ENCODE peak calls at places on chromosome 16, in nine cellular contexts. A is K562, U is heart left ventricle, T is lower leg skin, Q is Peyer's patch, V is esophagus squamous epithelium, L is gastrocnemius medialis, H is stomach, M is body of pancreas. E is an unnamed sample.

GRCh38 chr16:17571499-17572093 is 100.8 kb upstream of the XYLT1 start:
- DNase-seq in A (no peak), U (no peak), T (no peak), Q (no peak), V (no peak), L (no peak), H (no peak), M (no peak), E (no peak)

GRCh38 chr16:55811811-55812210 is 21.1 kb downstream of the CES1 start:
- DNase-seq in A (no peak), U (no peak), T (no peak), Q (no peak), V (no peak), L (no peak), H (no peak), M (no peak), E (no peak)

GRCh38 chr16:49478107-49478506 is 104.5 kb downstream of the C16orf78 start:
- DNase-seq in A (no peak), U (no peak), T (no peak), Q (peak), V (no peak), L (no peak), H (no peak), M (no peak), E (no peak)

GRCh38 chr16:23952128-23953041 is 116.6 kb downstream of the PRKCB start:
- DNase-seq in A (peak), U (no peak), T (peak), Q (peak), V (no peak), L (no peak), H (no peak), M (no peak), E (no peak)

GRCh38 chr16:24854607-24855171 is 8.9 kb downstream of the SLC5A11 start:
- DNase-seq in A (no peak), U (no peak), T (no peak), Q (no peak), V (no peak), L (no peak), H (no peak), M (no peak), E (no peak)

GRCh38 chr16:29820271-29820701 is at the start of gene MVP:
- DNase-seq in A (no peak), U (peak), T (no peak), Q (peak), V (no peak), L (peak), H (peak), M (peak), E (no peak)

GRCh38 chr16:87734644-87735043 is 31.1 kb downstream of the KLHDC4 start:
- DNase-seq in A (no peak), U (no peak), T (no peak), Q (no peak), V (no peak), L (no peak), H (no peak), M (no peak), E (no peak)

GRCh38 chr16:86681440-86681838 is 103.1 kb downstream of the FOXL1 start:
- DNase-seq in A (no peak), U (peak), T (no peak), Q (no peak), V (no peak), L (no peak), H (no peak), M (no peak), E (no peak)

GRCh38 chr16:73951541-73951940 is 345.1 kb upstream of the PSMD7 start:
- DNase-seq in A (no peak), U (peak), T (no peak), Q (no peak), V (no peak), L (no peak), H (no peak), M (no peak), E (no peak)

GRCh38 chr16:61820398-61820797 is 215.8 kb downstream of the CDH8 start:
- DNase-seq in A (no peak), U (no peak), T (no peak), Q (no peak), V (no peak), L (no peak), H (no peak), M (no peak), E (no peak)

GRCh38 chr16:3734084-3734757 is 16.9 kb upstream of the TRAP1 start:
- DNase-seq in A (no peak), U (no peak), T (no peak), Q (no peak), V (no peak), L (no peak), H (no peak), M (no peak), E (no peak)
- TF ChIP-seq POLR2A in A (no peak), U (no peak), T (no peak), Q (no peak), V (no peak), L (no peak), H (no peak), M (no peak), E (no peak)

GRCh38 chr16:66381585-66382170 is 15.2 kb downstream of the CDH5 start:
- DNase-seq in A (no peak), U (no peak), T (no peak), Q (no peak), V (no peak), L (no peak), H (no peak), M (no peak), E (no peak)

GRCh38 chr16:66383551-66383950 is 17.1 kb downstream of the CDH5 start:
- DNase-seq in A (no peak), U (no peak), T (no peak), Q (no peak), V (no peak), L (no peak), H (no peak), M (no peak), E (no peak)

GRCh38 chr16:66380421-66380820 is 13.9 kb downstream of the CDH5 start:
- DNase-seq in A (no peak), U (no peak), T (no peak), Q (no peak), V (no peak), L (no peak), H (no peak), M (no peak), E (no peak)

GRCh38 chr16:66382966-66383299 is 16.4 kb downstream of the CDH5 start:
- DNase-seq in A (no peak), U (no peak), T (no peak), Q (no peak), V (no peak), L (no peak), H (no peak), M (no peak), E (no peak)

DNA sequence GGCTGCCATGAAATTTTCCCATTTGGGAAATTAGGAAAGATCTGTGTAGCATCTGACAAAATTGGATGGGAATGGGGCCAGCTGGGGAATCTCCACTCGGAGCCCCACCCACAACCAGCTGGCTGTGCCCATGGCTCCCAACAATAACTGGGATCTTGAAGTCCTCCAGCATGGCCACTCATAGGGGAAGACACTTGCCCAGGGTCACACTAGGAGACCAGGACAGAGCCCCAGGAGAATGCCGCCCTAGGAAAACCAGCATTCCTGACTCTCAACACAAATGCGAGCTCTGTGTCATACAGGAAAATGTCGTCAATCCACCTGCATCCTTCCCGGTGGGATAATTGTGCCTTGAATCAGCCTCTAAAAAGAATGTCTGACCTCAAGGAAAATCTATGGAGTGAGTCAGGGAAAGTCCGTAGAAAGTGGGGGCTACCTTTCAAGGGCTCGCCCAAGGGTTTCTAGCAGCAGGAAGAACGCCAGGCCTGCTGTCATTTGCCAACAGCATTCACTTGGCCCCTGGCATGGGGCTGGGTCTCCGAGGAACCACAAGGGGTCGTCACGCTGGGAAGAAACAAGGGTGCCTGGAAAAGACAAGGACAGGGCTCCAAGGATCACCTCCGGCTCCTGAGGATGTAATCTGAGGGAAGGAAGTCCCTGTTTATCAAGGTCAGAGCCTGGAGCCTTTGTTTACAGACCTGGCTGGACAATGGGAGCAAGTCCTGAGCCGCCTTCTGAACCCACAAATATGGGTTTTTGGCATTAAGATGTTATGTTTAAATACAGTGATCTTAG is 15.9 kb downstream of the CDH5 start:
- DNase-seq in A (no peak), U (peak), T (no peak), Q (no peak), V (no peak), L (no peak), H (no peak), M (no peak), E (no peak)
- TF ChIP-seq POLR2A in A (no peak), U (no peak), T (no peak), Q (no peak), V (no peak), L (no peak), H (no peak), M (no peak), E (no peak)

GRCh38 chr16:85187886-85188285 is 75.6 kb upstream of the CIBAR2 start:
- DNase-seq in A (no peak), U (no peak), T (no peak), Q (no peak), V (no peak), L (no peak), H (no peak), M (no peak), E (no peak)

GRCh38 chr16:85187447-85187846 is 75.2 kb upstream of the CIBAR2 start:
- DNase-seq in A (no peak), U (no peak), T (no peak), Q (no peak), V (no peak), L (no peak), H (no peak), M (no peak), E (no peak)

GRCh38 chr16:85185701-85186100 is 73.4 kb upstream of the CIBAR2 start:
- DNase-seq in A (no peak), U (no peak), T (no peak), Q (no peak), V (no peak), L (no peak), H (no peak), M (no peak), E (no peak)

GRCh38 chr16:85185281-85185680 is 73.0 kb upstream of the CIBAR2 start:
- DNase-seq in A (no peak), U (no peak), T (no peak), Q (no peak), V (no peak), L (no peak), H (no peak), M (no peak), E (no peak)

DNA sequence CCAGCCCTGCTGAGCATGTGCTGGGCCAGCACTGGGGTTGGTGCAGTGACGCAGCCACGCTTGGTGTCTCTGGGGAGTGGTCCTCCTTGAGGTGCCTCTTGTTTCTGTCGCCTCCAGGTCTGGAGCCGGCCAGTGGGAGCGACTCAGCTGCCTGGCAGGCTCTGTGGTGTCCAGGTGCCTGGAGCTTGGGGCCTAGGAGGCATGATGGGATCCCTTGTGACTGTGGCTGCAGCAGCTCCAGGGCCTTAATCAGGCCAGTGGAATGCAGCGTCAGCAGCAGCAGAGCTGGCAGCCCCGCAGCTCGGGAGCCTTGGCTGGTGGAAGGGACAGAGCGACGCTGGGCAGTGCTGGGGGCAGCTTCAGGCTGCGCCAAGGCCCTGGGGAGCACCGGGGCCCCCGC is 74.7 kb upstream of the CIBAR2 start:
- DNase-seq in A (no peak), U (no peak), T (no peak), Q (no peak), V (no peak), L (peak), H (no peak), M (no peak), E (no peak)
- TF ChIP-seq POLR2A in A (no peak), U (no peak), T (no peak), Q (no peak), V (no peak), L (peak), H (no peak), M (no peak), E (no peak)

GRCh38 chr16:3123986-3124886 is 10.6 kb upstream of the ZNF213 start:
- DNase-seq in A (peak), U (peak), T (peak), Q (peak), V (peak), L (peak), H (peak), M (peak), E (peak)
- TF ChIP-seq POLR2A in A (peak), U (no peak), T (no peak), Q (peak), V (no peak), L (peak), H (no peak), M (peak), E (no peak)

GRCh38 chr16:88974080-88974479 is 2.9 kb downstream of the CBFA2T3 start:
- DNase-seq in A (no peak), U (no peak), T (no peak), Q (no peak), V (no peak), L (no peak), H (no peak), M (no peak), E (no peak)

GRCh38 chr16:88974641-88975215 is 2.3 kb downstream of the CBFA2T3 start:
- DNase-seq in A (no peak), U (no peak), T (no peak), Q (no peak), V (no peak), L (no peak), H (no peak), M (no peak), E (no peak)

GRCh38 chr16:88976359-88977027 is 514 bp downstream of the CBFA2T3 start:
- DNase-seq in A (no peak), U (no peak), T (no peak), Q (peak), V (no peak), L (no peak), H (no peak), M (no peak), E (no peak)

GRCh38 chr16:88977028-88977844 is at the start of gene CBFA2T3:
- DNase-seq in A (peak), U (peak), T (peak), Q (peak), V (peak), L (peak), H (peak), M (peak), E (peak)

DNA sequence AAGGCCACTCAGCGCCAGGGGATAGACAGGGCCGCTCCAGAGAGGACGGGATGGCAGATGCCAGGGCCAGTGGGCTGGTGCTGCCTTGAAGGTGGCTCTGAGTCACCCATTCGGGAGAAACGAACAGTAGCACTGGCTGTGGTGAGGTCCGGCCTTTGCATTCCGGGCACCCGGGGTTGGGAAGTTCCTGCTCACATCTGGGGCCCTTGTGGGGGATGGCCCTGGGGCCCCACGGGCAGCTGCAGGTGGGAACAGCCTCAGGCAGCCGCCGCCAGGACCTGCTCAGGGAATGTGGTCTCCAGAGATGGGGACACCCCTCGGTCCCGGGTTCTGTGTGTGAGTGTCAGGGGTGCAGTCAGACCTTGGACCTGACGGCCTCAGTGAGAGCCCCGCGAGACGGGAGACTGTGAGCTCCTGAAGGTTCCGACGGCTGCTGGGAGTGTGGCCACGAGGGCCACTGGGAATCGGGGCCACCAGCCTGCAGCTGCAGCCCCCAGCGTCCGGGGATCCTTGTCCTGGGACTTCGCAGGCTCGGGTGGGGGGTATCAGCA is 1.4 kb downstream of the CBFA2T3 start:
- DNase-seq in A (peak), U (no peak), T (no peak), Q (no peak), V (no peak), L (no peak), H (no peak), M (no peak), E (no peak)
- TF ChIP-seq POLR2A in A (peak), U (no peak), T (no peak), Q (no peak), V (no peak), L (no peak), H (no peak), M (no peak), E (no peak)

DNA sequence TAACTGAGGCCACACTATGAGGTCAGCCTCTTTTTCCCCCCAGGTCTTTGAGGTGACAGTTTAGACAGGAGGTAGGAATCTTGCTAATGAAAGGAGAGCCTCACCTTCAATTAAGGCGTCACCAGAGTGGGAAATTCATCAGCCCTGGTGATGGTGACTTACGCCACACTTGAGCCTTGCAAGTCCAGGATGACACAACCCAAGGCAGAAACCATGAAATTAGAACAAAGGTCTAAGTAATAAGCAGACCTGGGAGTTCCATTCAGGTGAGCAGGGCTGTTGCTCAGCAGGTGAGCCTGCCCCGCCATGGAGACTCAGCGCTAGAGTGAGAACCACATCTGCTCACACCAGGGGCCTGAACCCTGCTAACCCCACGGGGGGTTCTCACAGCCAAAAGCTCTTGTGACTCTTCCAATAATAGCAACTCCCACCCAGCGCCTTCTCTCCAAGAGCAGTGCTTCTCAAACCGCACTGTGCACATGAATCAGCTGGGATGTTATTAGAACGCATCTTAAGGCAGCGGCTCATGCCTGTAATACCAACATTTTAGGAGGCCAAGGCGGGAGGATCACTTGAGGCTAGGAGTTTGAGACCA is 28.7 kb upstream of the KIFC3 start:
- DNase-seq in A (no peak), U (no peak), T (no peak), Q (no peak), V (no peak), L (no peak), H (no peak), M (no peak), E (no peak)
- TF ChIP-seq POLR2A in A (no peak), U (no peak), T (no peak), Q (no peak), V (no peak), L (no peak), H (no peak), M (no peak), E (no peak)

E was measured in esophagus muscularis mucosa.